ENCODE peak calls at places on chromosomes 6 and 20, in six cellular contexts. C, G, Q, O, L and A are unnamed samples.
A peak's percentile ranks its signal among the peaks of the same experiment; 100 is the strongest.

GRCh38 chr6:123925360-123925759 is 121.7 kb downstream of the NKAIN2 start:
- DNase-seq in O (no peak), G (no peak), Q (no peak), L (no peak), C (peak; percentile 16), A (no peak)

GRCh38 chr6:38150681-38151296 is 331.3 kb downstream of the ZFAND3 start:
- DNase-seq in C (no peak), G (no peak), O (no peak), Q (peak; percentile 40), L (no peak), A (no peak)

GRCh38 chr6:27777614-27778355 is 134.4 kb downstream of the OR2B2 start:
- DNase-seq in G (no peak), C (no peak), L (no peak), Q (peak; percentile 87), O (no peak), A (peak; percentile 61)

GRCh38 chr6:135087403-135087802 is 32.8 kb upstream of the HBS1L start:
- DNase-seq in C (no peak), L (no peak), G (no peak), Q (no peak), O (no peak), A (peak; percentile 43)

GRCh38 chr6:135474362-135474761 is 23.2 kb downstream of the AHI1 start:
- DNase-seq in Q (no peak), C (no peak), G (no peak), O (no peak), L (no peak), A (no peak)

GRCh38 chr20:52945862-52946522 is 26.2 kb upstream of the TSHZ2 start:
- DNase-seq in L (no peak), Q (no peak), C (no peak), O (no peak), G (no peak), A (no peak)

GRCh38 chr6:146265051-146265450 is 236.2 kb downstream of the GRM1 start:
- DNase-seq in G (no peak), Q (no peak), C (no peak), O (no peak), L (no peak), A (no peak)

GRCh38 chr6:131175559-131175958 is 40.3 kb downstream of the AKAP7 start:
- DNase-seq in G (no peak), C (no peak), Q (no peak), L (no peak), O (no peak), A (no peak)

GRCh38 chr6:33967966-33968724 is 164.3 kb upstream of the MLN start:
- DNase-seq in Q (no peak), L (peak; percentile 19), G (no peak), C (no peak), O (peak; percentile 2), A (peak; percentile 63)

GRCh38 chr6:157637516-157637915 is 185.5 kb upstream of the SNX9 start:
- DNase-seq in L (no peak), Q (no peak), G (no peak), O (no peak), C (no peak), A (no peak)

GRCh38 chr6:21137708-21138358 is 455.7 kb upstream of the SOX4 start:
- DNase-seq in L (no peak), O (peak; percentile 69), C (peak; percentile 44), Q (no peak), G (no peak), A (no peak)

GRCh38 chr6:131387706-131388455 is 185.1 kb upstream of the ARG1 start:
- DNase-seq in G (no peak), Q (no peak), C (no peak), L (no peak), O (no peak), A (no peak)

GRCh38 chr20:63738687-63739128 is 868 bp upstream of the SLC2A4RG start:
- DNase-seq in Q (peak; percentile 80), C (no peak), G (peak; percentile 70), L (peak; percentile 66), O (peak; percentile 61), A (peak; percentile 79)

GRCh38 chr20:48411906-48412305 is 415.9 kb downstream of the PREX1 start:
- DNase-seq in Q (no peak), G (no peak), L (no peak), O (no peak), C (no peak), A (no peak)

GRCh38 chr20:25140968-25141367 is 54.5 kb upstream of the ENTPD6 start:
- DNase-seq in O (no peak), C (no peak), L (no peak), Q (no peak), G (no peak), A (no peak)

GRCh38 chr6:30042914-30043313 is 18.2 kb upstream of the POLR1H start:
- DNase-seq in O (no peak), L (no peak), G (no peak), Q (no peak), C (no peak), A (no peak)

GRCh38 chr20:57474816-57475215 is 50.1 kb downstream of the CTCFL start:
- DNase-seq in Q (no peak), G (no peak), L (no peak), C (no peak), O (no peak), A (no peak)

GRCh38 chr6:119881416-119881815 is 531.9 kb upstream of the MAN1A1 start:
- DNase-seq in Q (no peak), O (peak; percentile 33), G (no peak), C (no peak), L (no peak), A (no peak)

GRCh38 chr20:58450259-58450658 is 61.2 kb downstream of the VAPB start:
- DNase-seq in C (peak; percentile 42), G (no peak), L (no peak), O (no peak), Q (no peak), A (no peak)

GRCh38 chr6:27752038-27752885 is 159.9 kb downstream of the OR2B2 start:
- DNase-seq in O (peak; percentile 88), L (peak; percentile 97), C (peak; percentile 76), Q (peak; percentile 73), G (peak; percentile 86), A (peak; percentile 67)

GRCh38 chr20:63532449-63532971 is 4.7 kb downstream of the PTK6 start:
- DNase-seq in O (no peak), Q (no peak), L (no peak), C (no peak), G (no peak), A (no peak)

GRCh38 chr6:37612475-37612874 is 85.2 kb downstream of the MDGA1 start:
- DNase-seq in Q (no peak), G (no peak), C (peak; percentile 37), L (peak; percentile 39), O (peak; percentile 12), A (no peak)

GRCh38 chr6:144156334-144156733 is 6.0 kb downstream of the STX11 start:
- DNase-seq in G (no peak), O (peak; percentile 28), L (peak; percentile 87), C (no peak), Q (no peak), A (no peak)

GRCh38 chr6:157535354-157536217 is 154.6 kb downstream of the ZDHHC14 start:
- DNase-seq in O (peak; percentile 67), G (no peak), L (peak; percentile 24), Q (no peak), C (peak; percentile 80), A (no peak)

GRCh38 chr6:43950206-43950605 is 177.0 kb downstream of the MRPL14 start:
- DNase-seq in C (no peak), Q (peak; percentile 32), O (no peak), G (no peak), L (no peak), A (peak; percentile 10)

GRCh38 chr6:17482711-17483110 is 89.3 kb downstream of the CAP2 start:
- DNase-seq in Q (peak; percentile 38), L (no peak), G (no peak), C (no peak), O (no peak), A (no peak)

GRCh38 chr6:111717621-111718020 is 111.9 kb upstream of the TRAF3IP2 start:
- DNase-seq in Q (no peak), C (no peak), L (no peak), O (no peak), G (no peak), A (no peak)

GRCh38 chr6:111353914-111354464 is 129.0 kb downstream of the REV3L start:
- DNase-seq in Q (no peak), L (peak; percentile 75), C (peak; percentile 36), O (no peak), G (no peak), A (no peak)

GRCh38 chr6:133594551-133594950 is 294.4 kb upstream of the TCF21 start:
- DNase-seq in Q (no peak), C (peak; percentile 34), G (no peak), L (no peak), O (peak; percentile 55), A (no peak)

GRCh38 chr20:50845566-50846211 is 50.8 kb downstream of the BCAS4 start:
- DNase-seq in C (no peak), O (no peak), Q (no peak), G (no peak), L (no peak), A (no peak)
- H4K91ac ChIP-seq in C (no peak overlapping the region), O (peak overlapping the region; percentile 44), Q (no peak overlapping the region), G (no peak overlapping the region), L (no peak overlapping the region), A (no peak overlapping the region)

GRCh38 chr6:22913612-22914011 is 344.2 kb downstream of the HDGFL1 start:
- DNase-seq in G (no peak), Q (no peak), L (no peak), O (no peak), C (no peak), A (no peak)

GRCh38 chr6:22921831-22922230 is 352.5 kb downstream of the HDGFL1 start:
- DNase-seq in C (no peak), G (no peak), Q (no peak), L (no peak), O (no peak), A (peak; percentile 30)

GRCh38 chr6:22917344-22917743 is 348.0 kb downstream of the HDGFL1 start:
- DNase-seq in Q (no peak), C (peak; percentile 24), O (peak; percentile 26), G (no peak), L (no peak), A (no peak)
- H3K9me3 ChIP-seq in Q (no peaks in the 10 kb centered on the region), C (no peaks in the 10 kb centered on the region), O (no peaks in the 10 kb centered on the region), G (no peaks in the 10 kb centered on the region), L (no peaks in the 10 kb centered on the region), A (no peaks in the 10 kb centered on the region)

GRCh38 chr6:6634735-6635075 is 46.2 kb downstream of the LY86 start:
- DNase-seq in L (no peak), Q (no peak), C (no peak), O (no peak), G (no peak), A (no peak)

GRCh38 chr6:6629416-6629815 is 40.9 kb downstream of the LY86 start:
- DNase-seq in C (no peak), Q (no peak), L (no peak), G (no peak), O (no peak), A (no peak)

GRCh38 chr6:6631053-6631452 is 42.5 kb downstream of the LY86 start:
- DNase-seq in Q (no peak), L (no peak), G (no peak), O (no peak), C (no peak), A (no peak)

GRCh38 chr6:6633898-6634734 is 45.6 kb downstream of the LY86 start:
- DNase-seq in C (no peak), L (no peak), Q (no peak), G (no peak), O (no peak), A (no peak)

GRCh38 chr6:6631526-6632276 is 43.2 kb downstream of the LY86 start:
- DNase-seq in G (no peak), Q (no peak), O (no peak), L (no peak), C (no peak), A (no peak)
- H4K91ac ChIP-seq in G (no peak overlapping the region), Q (no peak overlapping the region), O (no peak overlapping the region), L (no peak overlapping the region), C (no peak overlapping the region), A (no peak overlapping the region)

GRCh38 chr6:112988748-112989147 is 641.6 kb downstream of the RFPL4B start:
- DNase-seq in L (no peak), Q (no peak), G (no peak), C (no peak), O (no peak), A (no peak)
- H3K9me3 ChIP-seq in L (no peaks in the 10 kb centered on the region), Q (no peaks in the 10 kb centered on the region), G (no peaks in the 10 kb centered on the region), C (no peaks in the 10 kb centered on the region), O (no peaks in the 10 kb centered on the region), A (no peaks in the 10 kb centered on the region)